ENCODE peak calls at places on chromosomes 16 and 17, in nine cellular contexts. U is mesendoderm, A is PC-9, T is LoVo, X is Calu3, C is GM12891, L is ovary, G is brain microvascular endothelial cell, Y is AG20443. Q is an unnamed sample.
A peak's percentile ranks its signal among the peaks of the same experiment; 100 is the strongest.

GRCh38 chr17:41521574-41522261 is 3.0 kb upstream of the KRT15 start:
- DNase-seq in U (peak; percentile 88), A (peak; percentile 97), T (peak; percentile 94), X (peak; percentile 100), C (no peak), L (no peak), G (peak; percentile 87), Y (peak; percentile 70), Q (peak; percentile 77)

GRCh38 chr17:82079001-82079677 is 13.5 kb upstream of the DUS1L start:
- DNase-seq in U (no peak), A (no peak), T (no peak), X (no peak), C (no peak), L (no peak), G (no peak), Y (no peak), Q (no peak)

GRCh38 chr17:48551206-48551597 is 6.3 kb upstream of the HOXB2 start:
- DNase-seq in U (no peak), A (no peak), T (no peak), X (no peak), C (no peak), L (no peak), G (no peak), Y (no peak), Q (no peak)

GRCh38 chr16:20137194-20137593 is 63.5 kb upstream of the GPR139 start:
- DNase-seq in U (no peak), A (no peak), T (no peak), X (no peak), C (no peak), L (no peak), G (no peak), Y (no peak), Q (no peak)

GRCh38 chr16:71383054-71383773 is 24.7 kb downstream of the CALB2 start:
- DNase-seq in U (peak; percentile 84), A (peak; percentile 25), T (no peak), X (no peak), C (no peak), L (no peak), G (peak; percentile 1), Y (peak; percentile 36), Q (no peak)

GRCh38 chr16:47886631-47887415 is 269.0 kb downstream of the ABCC12 start:
- DNase-seq in U (peak; percentile 86), A (no peak), T (no peak), X (no peak), C (no peak), L (no peak), G (no peak), Y (no peak), Q (no peak)

GRCh38 chr17:14779236-14779635 is 478.4 kb downstream of the HS3ST3B1 start:
- DNase-seq in U (no peak), A (no peak), T (no peak), X (no peak), C (no peak), L (no peak), G (no peak), Y (no peak), Q (no peak)

GRCh38 chr16:8996891-8997290 is 33.2 kb upstream of the USP7 start:
- DNase-seq in U (peak; percentile 40), A (no peak), T (no peak), X (no peak), C (no peak), L (no peak), G (no peak), Y (no peak), Q (no peak)

GRCh38 chr17:40068917-40069750 is 6.4 kb downstream of the THRA start:
- DNase-seq in U (peak; percentile 47), A (no peak), T (no peak), X (peak; percentile 71), C (peak; percentile 51), L (peak; percentile 95), G (peak; percentile 60), Y (peak; percentile 88), Q (no peak)

GRCh38 chr16:58464047-58464915 is 35.7 kb upstream of the NDRG4 start:
- DNase-seq in U (no peak), A (peak; percentile 29), T (no peak), X (peak; percentile 53), C (peak; percentile 57), L (no peak), G (no peak), Y (peak; percentile 44), Q (no peak)

GRCh38 chr17:31736855-31737625 is 122.0 kb downstream of the COPRS start:
- DNase-seq in U (no peak), A (no peak), T (no peak), X (no peak), C (no peak), L (no peak), G (no peak), Y (no peak), Q (no peak)

GRCh38 chr17:27376637-27377547 is 79.4 kb upstream of the KSR1 start:
- DNase-seq in U (no peak), A (no peak), T (peak; percentile 76), X (no peak), C (no peak), L (no peak), G (peak; percentile 52), Y (no peak), Q (peak; percentile 54)

GRCh38 chr16:4869147-4869790 is 22.0 kb downstream of the UBN1 start:
- DNase-seq in U (no peak), A (no peak), T (no peak), X (no peak), C (no peak), L (no peak), G (no peak), Y (no peak), Q (no peak)